ENCODE peak calls at places on chromosomes 4 and X, in nine cellular contexts. M is suprapubic skin, C is WTC11, R is AG09309, L is vagina, K is MM.1S, T is fibroblast of lung, E is IMR-90, N is SK-N-SH. G is an unnamed sample.
A peak's percentile ranks its signal among the peaks of the same experiment; 100 is the strongest.

GRCh38 chrX:25072247-25072646 is 56.5 kb upstream of the ARX start:
- DNase-seq in K (no peak), L (no peak), M (no peak), R (no peak), N (no peak), T (no peak), E (no peak), C (no peak), G (no peak)

GRCh38 chr4:42673084-42673429 is 16.2 kb upstream of the ATP8A1 start:
- DNase-seq in M (no peak), C (no peak), R (no peak), T (peak; percentile 37), K (no peak), N (no peak), E (no peak), L (no peak), G (no peak)

GRCh38 chr4:172813359-172813923 is 355.2 kb upstream of the GALNT7 start:
- DNase-seq in K (peak; percentile 34), N (no peak), T (peak; percentile 32), C (no peak), M (no peak), E (peak; percentile 13), L (no peak), R (no peak), G (no peak)

GRCh38 chrX:1165535-1166196 is 46.8 kb downstream of the CRLF2 start:
- DNase-seq in R (no peak), T (no peak), E (no peak), K (no peak), L (no peak), C (no peak), M (peak; percentile 78), N (no peak), G (peak; percentile 78)

GRCh38 chr4:7831330-7831729 is 108.3 kb downstream of the AFAP1 start:
- DNase-seq in C (no peak), K (peak; percentile 73), N (no peak), E (peak; percentile 97), R (no peak), L (no peak), T (peak; percentile 92), M (no peak), G (no peak)

GRCh38 chr4:176290520-176290919 is 21.5 kb upstream of the ASB5 start:
- DNase-seq in K (no peak), L (no peak), N (no peak), R (no peak), M (no peak), E (no peak), C (no peak), T (no peak), G (no peak)

GRCh38 chrX:41923925-41924693 is 755 bp upstream of the CASK start:
- DNase-seq in C (no peak), M (no peak), K (peak; percentile 29), E (peak; percentile 26), R (peak; percentile 7), L (no peak), T (peak; percentile 41), N (peak; percentile 25), G (no peak)

GRCh38 chr4:150209140-150209829 is 131.0 kb downstream of the DCLK2 start:
- DNase-seq in M (no peak), T (peak; percentile 62), R (peak; percentile 13), E (peak; percentile 71), K (peak; percentile 42), C (peak; percentile 71), N (peak; percentile 56), L (no peak), G (no peak)

GRCh38 chr4:144174401-144175067 is 34.0 kb upstream of the GYPA start:
- DNase-seq in T (peak; percentile 58), K (peak; percentile 70), M (no peak), E (peak; percentile 59), R (peak; percentile 17), L (no peak), N (peak; percentile 22), C (no peak), G (no peak)

GRCh38 chr4:26056406-26056805 is 142.4 kb downstream of the SMIM20 start:
- DNase-seq in L (no peak), M (no peak), N (no peak), T (no peak), E (no peak), K (no peak), R (no peak), C (no peak), G (no peak)

GRCh38 chr4:37742149-37742548 is 56.0 kb upstream of the RELL1 start:
- DNase-seq in C (no peak), L (no peak), E (no peak), T (no peak), N (no peak), R (no peak), K (peak; percentile 30), M (no peak), G (no peak)

GRCh38 chrX:118974088-118974907 is at the start of gene LONRF3:
- DNase-seq in L (no peak), E (peak; percentile 3), M (peak; percentile 90), R (no peak), N (peak; percentile 39), C (no peak), T (peak; percentile 28), K (peak; percentile 44), G (no peak)

GRCh38 chrX:148470324-148470723 is 30.1 kb upstream of the AFF2 start:
- DNase-seq in L (no peak), M (no peak), E (no peak), C (no peak), N (no peak), R (no peak), K (no peak), T (no peak), G (no peak)

GRCh38 chrX:149060921-149061320 is 444.2 kb downstream of the IDS start:
- DNase-seq in K (no peak), C (no peak), L (no peak), M (no peak), N (no peak), E (no peak), T (peak; percentile 88), R (no peak), G (no peak)

GRCh38 chr4:2047781-2048581 is 11.1 kb upstream of the NAT8L start:
- DNase-seq in E (no peak), L (no peak), N (no peak), K (no peak), T (no peak), M (peak; percentile 78), R (no peak), C (no peak), G (peak; percentile 73)

GRCh38 chrX:11629593-11630211 is 36.0 kb downstream of the ARHGAP6 start:
- DNase-seq in L (no peak), R (peak; percentile 25), M (no peak), N (no peak), K (peak; percentile 30), E (peak; percentile 51), C (no peak), T (peak; percentile 90), G (no peak)

GRCh38 chrX:96770315-96770714 is 85.7 kb downstream of the DIAPH2 start:
- DNase-seq in C (no peak), E (peak; percentile 18), T (peak; percentile 8), N (peak; percentile 20), K (peak; percentile 11), R (no peak), M (no peak), L (no peak), G (no peak)
- TF ChIP-seq CTCF in C (no peak), E (peak; percentile 62), T (peak; percentile 32), N (peak; percentile 72), K (peak; percentile 40), R (peak; percentile 44), M (no peak), L (peak; percentile 38), G (peak; percentile 60)

DNA sequence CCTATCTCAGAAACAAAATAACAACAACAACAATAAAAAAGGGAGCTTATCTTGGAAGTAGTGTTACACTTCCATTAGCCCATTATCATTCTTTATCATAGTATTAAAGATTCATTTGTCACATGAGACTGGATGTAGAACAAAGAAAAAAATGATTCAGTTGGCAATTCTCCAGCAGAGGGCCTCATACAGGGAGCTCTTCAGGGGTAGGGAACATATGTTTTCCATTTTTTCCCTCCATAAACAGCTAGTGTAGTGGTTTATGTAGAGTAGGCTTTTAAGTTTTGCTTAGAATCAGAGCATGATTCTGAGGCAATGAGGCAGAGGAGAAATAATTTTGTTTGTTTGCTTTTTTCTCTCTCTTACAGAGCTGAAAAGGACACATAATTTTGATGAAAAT is 5.8 kb downstream of the CPE start:
- DNase-seq in M (no peak), K (no peak), N (peak; percentile 66), L (no peak), C (no peak), E (peak; percentile 11), T (peak; percentile 56), R (no peak), G (no peak)
- TF ChIP-seq CTCF in M (no peak), K (peak; percentile 30), N (no peak), L (no peak), C (no peak), E (no peak), T (no peak), R (no peak), G (peak; percentile 30)

DNA sequence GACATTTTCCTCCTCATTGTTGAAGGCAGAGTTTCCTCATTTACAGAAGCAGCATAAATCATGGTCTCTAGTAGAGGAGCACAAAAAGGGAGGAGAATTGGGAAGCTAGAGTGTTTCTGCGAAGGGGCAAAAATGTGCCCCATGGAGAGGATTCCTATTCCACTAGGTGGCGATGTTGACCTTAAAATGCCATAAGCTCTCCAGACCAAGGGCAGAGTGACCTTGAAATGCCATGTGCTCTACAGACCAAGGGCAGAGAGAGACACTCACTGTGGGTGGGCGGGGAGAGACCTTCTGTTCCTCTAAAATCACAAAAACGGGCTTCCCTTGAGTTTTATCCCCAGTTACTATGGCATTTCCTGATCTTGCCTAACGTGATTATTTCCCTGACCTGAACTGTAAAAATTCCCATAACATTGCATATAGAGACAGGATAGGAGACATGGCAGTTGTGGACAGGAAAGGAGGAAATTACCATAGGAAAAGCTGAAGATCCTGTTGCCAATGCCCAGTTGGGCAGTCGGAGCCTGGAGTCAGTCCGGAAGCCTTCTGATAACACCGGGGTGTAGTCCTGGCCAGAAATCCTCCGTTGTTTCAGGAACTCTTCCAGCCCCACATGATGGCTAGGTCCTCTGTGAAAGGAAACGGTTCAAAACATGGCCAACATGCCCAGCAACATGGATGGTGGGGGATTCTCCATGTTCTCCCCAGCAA is 567.7 kb downstream of the MAGEB5 start:
- DNase-seq in L (no peak), N (peak; percentile 14), K (peak; percentile 62), E (peak; percentile 11), C (peak; percentile 16), M (no peak), R (no peak), T (peak; percentile 2), G (no peak)
- TF ChIP-seq CTCF in L (peak; percentile 10), N (peak; percentile 67), K (peak; percentile 59), E (peak; percentile 37), C (peak; percentile 26), M (no peak), R (no peak), T (peak; percentile 63), G (peak; percentile 56)

DNA sequence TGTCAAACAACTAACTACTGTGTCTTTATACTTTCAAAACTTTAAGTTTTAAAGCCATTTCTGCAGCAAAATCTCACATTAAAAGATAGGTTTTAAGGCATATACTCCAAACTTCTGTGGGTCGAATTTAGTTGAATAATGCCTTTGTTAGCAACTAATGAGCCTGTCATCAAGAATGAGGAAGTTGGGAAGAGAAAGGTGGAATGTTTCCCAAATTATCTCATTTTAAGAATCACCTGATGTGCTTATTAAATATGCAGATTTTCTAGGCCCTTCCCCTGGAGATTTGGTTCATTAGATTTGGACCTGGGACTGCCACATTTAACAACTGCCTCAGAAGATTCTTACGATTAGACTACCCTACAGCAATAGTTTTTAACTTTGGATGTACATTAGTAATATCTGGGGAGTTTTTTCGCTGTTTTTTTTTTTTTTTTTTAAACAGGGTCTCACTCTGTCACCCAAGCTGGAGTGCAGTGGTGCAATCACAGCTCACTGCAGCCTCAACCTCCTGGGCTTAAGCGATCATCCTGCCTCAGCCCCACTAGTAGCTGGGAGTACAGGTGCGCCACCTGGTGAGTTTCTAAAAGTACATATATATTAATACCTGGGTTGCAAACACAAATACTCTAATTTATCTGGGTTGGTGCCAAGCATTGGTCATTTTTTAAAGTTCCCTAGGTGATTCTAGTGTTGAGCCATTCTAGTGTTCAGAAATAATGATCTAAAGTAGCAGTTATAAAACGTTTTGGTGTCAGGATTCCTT is 16.1 kb upstream of the TASL start:
- DNase-seq in T (no peak), M (no peak), C (peak; percentile 14), N (no peak), L (no peak), R (no peak), K (peak; percentile 62), E (no peak), G (no peak)
- TF ChIP-seq CTCF in T (no peak), M (no peak), C (no peak), N (no peak), L (no peak), R (no peak), K (peak; percentile 39), E (no peak), G (no peak)